ENCODE peak calls at places on chromosomes 7 and 10, in seven cellular contexts. One of them, this sample, is unnamed.

GRCh38 chr7:84700563-84701370 is 486.1 kb downstream of the SEMA3D start:
- DNase-seq in activated CD8-positive, alpha-beta memory T cell treated with anti-CD3 and anti-CD28 coated beads for 4 hours: no peak
- DNase-seq in GM12865: no peak
- DNase-seq in astrocyte of the hippocampus: no peak
- DNase-seq in DMS53: peak
- DNase-seq in astrocyte of the spinal cord: peak
- DNase-seq in NCI-H1092 treated with DMSO at 0.1 percent for 48 hours: no peak
- DNase-seq in this sample: no peak

GRCh38 chr7:50449881-50450690 is at the start of gene FIGNL1:
- DNase-seq in activated CD8-positive, alpha-beta memory T cell treated with anti-CD3 and anti-CD28 coated beads for 4 hours: peak
- DNase-seq in GM12865: peak
- DNase-seq in DMS53: peak
- DNase-seq in NCI-H1092 treated with DMSO at 0.1 percent for 48 hours: peak
- DNase-seq in astrocyte of the hippocampus: peak
- DNase-seq in astrocyte of the spinal cord: peak
- DNase-seq in this sample: peak

GRCh38 chr7:26293569-26294308 is 2.1 kb downstream of the SNX10 start:
- DNase-seq in GM12865: peak
- DNase-seq in astrocyte of the spinal cord: no peak
- DNase-seq in activated CD8-positive, alpha-beta memory T cell treated with anti-CD3 and anti-CD28 coated beads for 4 hours: peak
- DNase-seq in DMS53: no peak
- DNase-seq in astrocyte of the hippocampus: no peak
- DNase-seq in NCI-H1092 treated with DMSO at 0.1 percent for 48 hours: no peak
- DNase-seq in this sample: no peak

GRCh38 chr10:2883238-2883637 is 184.1 kb upstream of the PFKP start:
- DNase-seq in DMS53: no peak
- DNase-seq in activated CD8-positive, alpha-beta memory T cell treated with anti-CD3 and anti-CD28 coated beads for 4 hours: no peak
- DNase-seq in NCI-H1092 treated with DMSO at 0.1 percent for 48 hours: no peak
- DNase-seq in astrocyte of the hippocampus: no peak
- DNase-seq in astrocyte of the spinal cord: no peak
- DNase-seq in GM12865: no peak
- DNase-seq in this sample: no peak

GRCh38 chr10:74882427-74882826 is 56.0 kb downstream of the KAT6B start:
- DNase-seq in DMS53: no peak
- DNase-seq in astrocyte of the hippocampus: peak
- DNase-seq in activated CD8-positive, alpha-beta memory T cell treated with anti-CD3 and anti-CD28 coated beads for 4 hours: no peak
- DNase-seq in astrocyte of the spinal cord: no peak
- DNase-seq in NCI-H1092 treated with DMSO at 0.1 percent for 48 hours: no peak
- DNase-seq in GM12865: no peak
- DNase-seq in this sample: no peak

GRCh38 chr7:39228946-39229345 is 251.2 kb downstream of the POU6F2 start:
- DNase-seq in astrocyte of the hippocampus: peak
- DNase-seq in NCI-H1092 treated with DMSO at 0.1 percent for 48 hours: peak
- DNase-seq in GM12865: no peak
- DNase-seq in DMS53: peak
- DNase-seq in astrocyte of the spinal cord: peak
- DNase-seq in activated CD8-positive, alpha-beta memory T cell treated with anti-CD3 and anti-CD28 coated beads for 4 hours: no peak
- DNase-seq in this sample: no peak

GRCh38 chr7:4830176-4830575 is 31.7 kb downstream of the PAPOLB start:
- DNase-seq in activated CD8-positive, alpha-beta memory T cell treated with anti-CD3 and anti-CD28 coated beads for 4 hours: peak
- DNase-seq in GM12865: peak
- DNase-seq in DMS53: peak
- DNase-seq in astrocyte of the spinal cord: peak
- DNase-seq in astrocyte of the hippocampus: peak
- DNase-seq in NCI-H1092 treated with DMSO at 0.1 percent for 48 hours: peak
- DNase-seq in this sample: peak

GRCh38 chr10:87605656-87606308 is 53.9 kb upstream of the PAPSS2 start:
- DNase-seq in NCI-H1092 treated with DMSO at 0.1 percent for 48 hours: no peak
- DNase-seq in astrocyte of the spinal cord: peak
- DNase-seq in GM12865: no peak
- DNase-seq in DMS53: no peak
- DNase-seq in astrocyte of the hippocampus: peak
- DNase-seq in activated CD8-positive, alpha-beta memory T cell treated with anti-CD3 and anti-CD28 coated beads for 4 hours: no peak
- DNase-seq in this sample: no peak

GRCh38 chr10:34835908-34836558 is 20.9 kb upstream of the PARD3 start:
- DNase-seq in GM12865: peak
- DNase-seq in NCI-H1092 treated with DMSO at 0.1 percent for 48 hours: no peak
- DNase-seq in astrocyte of the spinal cord: no peak
- DNase-seq in astrocyte of the hippocampus: no peak
- DNase-seq in activated CD8-positive, alpha-beta memory T cell treated with anti-CD3 and anti-CD28 coated beads for 4 hours: no peak
- DNase-seq in DMS53: no peak
- DNase-seq in this sample: no peak

GRCh38 chr7:69800495-69800894 is 202.2 kb downstream of the AUTS2 start:
- DNase-seq in GM12865: no peak
- DNase-seq in DMS53: peak
- DNase-seq in NCI-H1092 treated with DMSO at 0.1 percent for 48 hours: no peak
- DNase-seq in astrocyte of the spinal cord: no peak
- DNase-seq in astrocyte of the hippocampus: peak
- DNase-seq in activated CD8-positive, alpha-beta memory T cell treated with anti-CD3 and anti-CD28 coated beads for 4 hours: no peak
- DNase-seq in this sample: no peak

GRCh38 chr7:994592-995308 is 11.8 kb downstream of the CYP2W1 start:
- DNase-seq in activated CD8-positive, alpha-beta memory T cell treated with anti-CD3 and anti-CD28 coated beads for 4 hours: no peak
- DNase-seq in GM12865: no peak
- DNase-seq in astrocyte of the hippocampus: no peak
- DNase-seq in astrocyte of the spinal cord: no peak
- DNase-seq in NCI-H1092 treated with DMSO at 0.1 percent for 48 hours: no peak
- DNase-seq in DMS53: no peak
- DNase-seq in this sample: no peak

GRCh38 chr7:46390042-46390441 is 469.0 kb upstream of the IGFBP3 start:
- DNase-seq in astrocyte of the spinal cord: no peak
- DNase-seq in activated CD8-positive, alpha-beta memory T cell treated with anti-CD3 and anti-CD28 coated beads for 4 hours: no peak
- DNase-seq in GM12865: no peak
- DNase-seq in astrocyte of the hippocampus: no peak
- DNase-seq in DMS53: peak
- DNase-seq in NCI-H1092 treated with DMSO at 0.1 percent for 48 hours: no peak
- DNase-seq in this sample: no peak

GRCh38 chr7:66356277-66356721 is 151.2 kb downstream of the TPST1 start:
- DNase-seq in DMS53: no peak
- DNase-seq in NCI-H1092 treated with DMSO at 0.1 percent for 48 hours: no peak
- DNase-seq in activated CD8-positive, alpha-beta memory T cell treated with anti-CD3 and anti-CD28 coated beads for 4 hours: no peak
- DNase-seq in astrocyte of the hippocampus: peak
- DNase-seq in astrocyte of the spinal cord: peak
- DNase-seq in GM12865: no peak
- DNase-seq in this sample: no peak

GRCh38 chr7:36942558-36943354 is 218.5 kb upstream of the AOAH start:
- DNase-seq in astrocyte of the spinal cord: no peak
- DNase-seq in astrocyte of the hippocampus: peak
- DNase-seq in DMS53: no peak
- DNase-seq in GM12865: no peak
- DNase-seq in activated CD8-positive, alpha-beta memory T cell treated with anti-CD3 and anti-CD28 coated beads for 4 hours: no peak
- DNase-seq in NCI-H1092 treated with DMSO at 0.1 percent for 48 hours: no peak
- DNase-seq in this sample: no peak

GRCh38 chr7:42012786-42013360 is 224.1 kb downstream of the GLI3 start:
- DNase-seq in astrocyte of the spinal cord: peak
- DNase-seq in NCI-H1092 treated with DMSO at 0.1 percent for 48 hours: no peak
- DNase-seq in GM12865: no peak
- DNase-seq in activated CD8-positive, alpha-beta memory T cell treated with anti-CD3 and anti-CD28 coated beads for 4 hours: no peak
- DNase-seq in DMS53: no peak
- DNase-seq in astrocyte of the hippocampus: peak
- DNase-seq in this sample: no peak

GRCh38 chr7:93147358-93147757 is 827 bp downstream of the SAMD9L start:
- DNase-seq in NCI-H1092 treated with DMSO at 0.1 percent for 48 hours: no peak
- DNase-seq in astrocyte of the hippocampus: peak
- DNase-seq in astrocyte of the spinal cord: peak
- DNase-seq in GM12865: peak
- DNase-seq in activated CD8-positive, alpha-beta memory T cell treated with anti-CD3 and anti-CD28 coated beads for 4 hours: peak
- DNase-seq in DMS53: peak
- DNase-seq in this sample: no peak

GRCh38 chr7:20778063-20778721 is 8.5 kb downstream of the SP8 start:
- DNase-seq in DMS53: peak
- DNase-seq in activated CD8-positive, alpha-beta memory T cell treated with anti-CD3 and anti-CD28 coated beads for 4 hours: no peak
- DNase-seq in GM12865: no peak
- DNase-seq in NCI-H1092 treated with DMSO at 0.1 percent for 48 hours: peak
- DNase-seq in astrocyte of the hippocampus: peak
- DNase-seq in astrocyte of the spinal cord: no peak
- DNase-seq in this sample: no peak

GRCh38 chr10:100829103-100829870 is 83.5 kb upstream of the SLF2 start:
- DNase-seq in activated CD8-positive, alpha-beta memory T cell treated with anti-CD3 and anti-CD28 coated beads for 4 hours: no peak
- DNase-seq in DMS53: no peak
- DNase-seq in astrocyte of the spinal cord: no peak
- DNase-seq in GM12865: no peak
- DNase-seq in NCI-H1092 treated with DMSO at 0.1 percent for 48 hours: no peak
- DNase-seq in astrocyte of the hippocampus: peak
- DNase-seq in this sample: no peak